ENCODE peak calls at places on chromosomes 4 and X, in five cellular contexts. M is prostate gland, E is AG04449, F is choroid plexus epithelial cell, Z is ascending aorta. Q is an unnamed sample.

GRCh38 chr4:83340692-83341343 is 6.2 kb upstream of the HPSE start:
- DNase-seq in M (no peak), E (no peak), F (no peak), Z (no peak), Q (no peak)

GRCh38 chrX:151825927-151826471 is 86.7 kb upstream of the MAGEA4 start:
- DNase-seq in M (no peak), E (peak; percentile 74), F (peak; percentile 91), Z (no peak), Q (peak; percentile 94)

GRCh38 chr4:53908661-53909078 is 155.7 kb downstream of the CHIC2 start:
- DNase-seq in M (peak; percentile 46), E (peak; percentile 79), F (peak; percentile 97), Z (no peak), Q (peak; percentile 98)

GRCh38 chrX:26470946-26471345 is 255.0 kb downstream of the MAGEB5 start:
- DNase-seq in M (no peak), E (no peak), F (no peak), Z (no peak), Q (no peak)

GRCh38 chr4:123622572-123622971 is 226.0 kb downstream of the SPRY1 start:
- DNase-seq in M (no peak), E (no peak), F (no peak), Z (no peak), Q (no peak)

GRCh38 chr4:170491981-170492380 is 402.2 kb upstream of the AADAT start:
- DNase-seq in M (no peak), E (no peak), F (no peak), Z (no peak), Q (no peak)

GRCh38 chr4:111994392-111994791 is 150.9 kb upstream of the FAM241A start:
- DNase-seq in M (no peak), E (no peak), F (no peak), Z (no peak), Q (no peak)

GRCh38 chr4:175705407-175705806 is 106.7 kb downstream of the GPM6A start:
- DNase-seq in M (no peak), E (no peak), F (peak; percentile 20), Z (no peak), Q (no peak)

GRCh38 chrX:69093960-69094935 is 71.0 kb downstream of the PJA1 start:
- DNase-seq in M (peak; percentile 8), E (no peak), F (peak; percentile 79), Z (no peak), Q (peak; percentile 65)

GRCh38 chrX:67780694-67781109 is 236.9 kb downstream of the AR start:
- DNase-seq in M (no peak), E (peak; percentile 91), F (peak; percentile 90), Z (peak; percentile 29), Q (peak; percentile 98)

GRCh38 chr4:77564231-77564630 is 41.4 kb upstream of the CXCL13 start:
- DNase-seq in M (peak; percentile 97), E (no peak), F (peak; percentile 65), Z (no peak), Q (no peak)

GRCh38 chr4:174538876-174539250 is 16.6 kb upstream of the HPGD start:
- DNase-seq in M (no peak), E (no peak), F (no peak), Z (no peak), Q (no peak)

GRCh38 chrX:13891367-13892146 is 74.7 kb upstream of the GPM6B start:
- DNase-seq in M (no peak), E (no peak), F (no peak), Z (no peak), Q (no peak)

GRCh38 chr4:3257125-3257690 is 8.2 kb downstream of the MSANTD1 start:
- DNase-seq in M (no peak), E (no peak), F (no peak), Z (no peak), Q (no peak)

GRCh38 chrX:129769467-129770154 is 10.1 kb upstream of the SASH3 start:
- DNase-seq in M (no peak), E (no peak), F (no peak), Z (no peak), Q (no peak)

GRCh38 chr4:113952452-113953029 is 26.9 kb downstream of the ARSJ start:
- DNase-seq in M (no peak), E (no peak), F (peak; percentile 83), Z (no peak), Q (peak; percentile 63)

GRCh38 chr4:76836860-76837564 is 60.9 kb downstream of the SOWAHB start:
- DNase-seq in M (no peak), E (no peak), F (no peak), Z (no peak), Q (no peak)

GRCh38 chr4:73341454-73341853 is 62.6 kb upstream of the ALB start:
- DNase-seq in M (peak; percentile 8), E (no peak), F (peak; percentile 80), Z (no peak), Q (peak; percentile 82)

GRCh38 chrX:34915463-34916225 is 27.0 kb upstream of the FAM47B start:
- DNase-seq in M (no peak), E (no peak), F (no peak), Z (no peak), Q (no peak)

GRCh38 chr4:7063362-7063761 is 4.5 kb downstream of the GRPEL1 start:
- DNase-seq in M (no peak), E (no peak), F (no peak), Z (no peak), Q (no peak)

GRCh38 chr4:5957091-5957490 is 61.1 kb downstream of the C4orf50 start:
- DNase-seq in M (no peak), E (no peak), F (no peak), Z (no peak), Q (no peak)

GRCh38 chrX:25442501-25442900 is 426.7 kb upstream of the ARX start:
- DNase-seq in M (no peak), E (no peak), F (peak; percentile 0), Z (no peak), Q (no peak)

GRCh38 chrX:125132274-125132673 is 187.4 kb upstream of the TEX13C start:
- DNase-seq in M (no peak), E (no peak), F (no peak), Z (no peak), Q (no peak)

GRCh38 chr4:130395871-130396270 is 1299.9 kb downstream of the C4orf33 start:
- DNase-seq in M (no peak), E (peak; percentile 77), F (peak; percentile 90), Z (no peak), Q (peak; percentile 73)

GRCh38 chr4:23717528-23718248 is 172.2 kb downstream of the PPARGC1A start:
- DNase-seq in M (no peak), E (no peak), F (peak; percentile 28), Z (no peak), Q (peak; percentile 6)

GRCh38 chr4:47075241-47075640 is 43.9 kb downstream of the GABRB1 start:
- DNase-seq in M (no peak), E (no peak), F (peak; percentile 45), Z (no peak), Q (peak; percentile 22)

GRCh38 chrX:73821921-73822559 is 259.0 kb downstream of the CHIC1 start:
- DNase-seq in M (no peak), E (no peak), F (no peak), Z (no peak), Q (no peak)

GRCh38 chrX:64205441-64205734 is at the start of gene AMER1:
- DNase-seq in M (no peak), E (no peak), F (no peak), Z (no peak), Q (no peak)

GRCh38 chr4:41814565-41814964 is 66.0 kb upstream of the PHOX2B start:
- DNase-seq in M (no peak), E (peak; percentile 2), F (peak; percentile 34), Z (no peak), Q (peak; percentile 21)

GRCh38 chr4:185915271-185915670 is 103.3 kb upstream of the SORBS2 start:
- DNase-seq in M (no peak), E (no peak), F (no peak), Z (no peak), Q (no peak)

GRCh38 chrX:102840871-102841705 is 96.0 kb upstream of the RAB40AL start:
- DNase-seq in M (no peak), E (no peak), F (peak; percentile 31), Z (no peak), Q (peak; percentile 15)

GRCh38 chrX:71909956-71910355 is 689 bp upstream of the NHSL2 start:
- DNase-seq in M (no peak), E (no peak), F (peak; percentile 25), Z (no peak), Q (peak; percentile 11)

GRCh38 chr4:184408021-184408710 is 66.2 kb downstream of the IRF2 start:
- DNase-seq in M (no peak), E (peak; percentile 56), F (peak; percentile 88), Z (no peak), Q (peak; percentile 76)

GRCh38 chr4:53432528-53433424 is 55.3 kb downstream of the FIP1L1 start:
- DNase-seq in M (no peak), E (no peak), F (no peak), Z (no peak), Q (no peak)

GRCh38 chr4:105520819-105521790 is 31.3 kb upstream of the ARHGEF38 start:
- DNase-seq in M (peak; percentile 46), E (peak; percentile 2), F (peak; percentile 76), Z (no peak), Q (peak; percentile 50)

GRCh38 chr4:109184421-109184956 is 118.0 kb downstream of the COL25A1 start:
- DNase-seq in M (no peak), E (no peak), F (peak; percentile 12), Z (no peak), Q (peak; percentile 2)

GRCh38 chrX:115946059-115946458 is 224.5 kb upstream of the AGTR2 start:
- DNase-seq in M (no peak), E (no peak), F (no peak), Z (no peak), Q (no peak)

GRCh38 chrX:115952417-115953092 is 218.0 kb upstream of the AGTR2 start:
- DNase-seq in M (no peak), E (no peak), F (no peak), Z (no peak), Q (no peak)

GRCh38 chrX:115949900-115950822 is 220.4 kb upstream of the AGTR2 start:
- DNase-seq in M (no peak), E (no peak), F (no peak), Z (no peak), Q (no peak)

GRCh38 chrX:115948018-115948923 is 222.3 kb upstream of the AGTR2 start:
- DNase-seq in M (no peak), E (no peak), F (no peak), Z (no peak), Q (no peak)
- H3K4me3 ChIP-seq in M (no peak overlapping the region), E (no peak overlapping the region), F (no peak overlapping the region), Z (no peak overlapping the region), Q (no peak overlapping the region)

GRCh38 chr4:88646528-88647280 is 50.9 kb downstream of the NAP1L5 start:
- DNase-seq in M (no peak), E (no peak), F (no peak), Z (no peak), Q (no peak)
- TF ChIP-seq CTCF in M (no peak), E (no peak), F (no peak), Z (no peak), Q (no peak)

GRCh38 chr4:15809058-15809457 is 30.9 kb downstream of the CD38 start:
- DNase-seq in M (no peak), E (no peak), F (no peak), Z (no peak), Q (no peak)
- H3K4me3 ChIP-seq in M (no peak overlapping the region), E (no peak overlapping the region), F (no peak overlapping the region), Z (no peak overlapping the region), Q (no peak overlapping the region)

GRCh38 chrX:47360423-47361179 is 9.8 kb upstream of the ZNF157 start:
- DNase-seq in M (no peak), E (no peak), F (no peak), Z (no peak), Q (no peak)

GRCh38 chrX:47366051-47366722 is 4.2 kb upstream of the ZNF157 start:
- DNase-seq in M (peak; percentile 14), E (no peak), F (peak; percentile 81), Z (no peak), Q (peak; percentile 61)

GRCh38 chrX:47358387-47359065 is 11.9 kb upstream of the ZNF157 start:
- DNase-seq in M (no peak), E (no peak), F (peak; percentile 12), Z (no peak), Q (no peak)

GRCh38 chrX:47361538-47362511 is 8.6 kb upstream of the ZNF157 start:
- DNase-seq in M (peak; percentile 20), E (peak; percentile 88), F (peak; percentile 99), Z (peak; percentile 74), Q (peak; percentile 89)
- TF ChIP-seq CTCF in M (no peak), E (no peak), F (peak; percentile 30), Z (no peak), Q (no peak)